ENCODE peak calls at places on chromosomes 13 and 19, in ten cellular contexts. One of them, this sample, is unnamed.

GRCh38 chr19:1017115-1017905 is 3.6 kb downstream of the TMEM259 start:
- DNase-seq in esophagus muscularis mucosa: no peak
- DNase-seq in kidney epithelial cell: no peak
- DNase-seq in PC-9: peak
- DNase-seq in adrenal gland: no peak
- DNase-seq in psoas muscle: no peak
- DNase-seq in testis: no peak
- DNase-seq in endothelial cell: no peak
- DNase-seq in choroid plexus epithelial cell: no peak
- DNase-seq in astrocyte of the cerebellum: no peak
- DNase-seq in this sample: peak

GRCh38 chr13:26011996-26012688 is 39.7 kb downstream of the SHISA2 start:
- DNase-seq in endothelial cell: no peak
- DNase-seq in PC-9: no peak
- DNase-seq in esophagus muscularis mucosa: no peak
- DNase-seq in psoas muscle: no peak
- DNase-seq in kidney epithelial cell: no peak
- DNase-seq in adrenal gland: no peak
- DNase-seq in astrocyte of the cerebellum: no peak
- DNase-seq in choroid plexus epithelial cell: peak
- DNase-seq in testis: peak
- DNase-seq in this sample: no peak

GRCh38 chr19:38062959-38063786 is 156.2 kb downstream of the SIPA1L3 start:
- DNase-seq in choroid plexus epithelial cell: no peak
- DNase-seq in adrenal gland: no peak
- DNase-seq in esophagus muscularis mucosa: no peak
- DNase-seq in psoas muscle: no peak
- DNase-seq in kidney epithelial cell: no peak
- DNase-seq in testis: no peak
- DNase-seq in PC-9: no peak
- DNase-seq in astrocyte of the cerebellum: no peak
- DNase-seq in endothelial cell: no peak
- DNase-seq in this sample: no peak

GRCh38 chr13:32581177-32581786 is 5.0 kb upstream of the PDS5B start:
- DNase-seq in kidney epithelial cell: no peak
- DNase-seq in psoas muscle: no peak
- DNase-seq in adrenal gland: no peak
- DNase-seq in testis: no peak
- DNase-seq in PC-9: no peak
- DNase-seq in esophagus muscularis mucosa: no peak
- DNase-seq in choroid plexus epithelial cell: peak
- DNase-seq in astrocyte of the cerebellum: no peak
- DNase-seq in endothelial cell: no peak
- DNase-seq in this sample: no peak

GRCh38 chr19:48445256-48445605 is 552 bp upstream of the GRWD1 start:
- DNase-seq in adrenal gland: peak
- DNase-seq in PC-9: peak
- DNase-seq in astrocyte of the cerebellum: peak
- DNase-seq in kidney epithelial cell: peak
- DNase-seq in esophagus muscularis mucosa: no peak
- DNase-seq in psoas muscle: no peak
- DNase-seq in endothelial cell: peak
- DNase-seq in testis: peak
- DNase-seq in choroid plexus epithelial cell: peak
- DNase-seq in this sample: peak

GRCh38 chr19:41311613-41312012 is 1.6 kb downstream of the CCDC97 start:
- DNase-seq in kidney epithelial cell: no peak
- DNase-seq in endothelial cell: no peak
- DNase-seq in astrocyte of the cerebellum: no peak
- DNase-seq in choroid plexus epithelial cell: peak
- DNase-seq in testis: no peak
- DNase-seq in psoas muscle: no peak
- DNase-seq in esophagus muscularis mucosa: no peak
- DNase-seq in PC-9: no peak
- DNase-seq in adrenal gland: no peak
- DNase-seq in this sample: no peak

GRCh38 chr13:41457589-41458186 is 338 bp downstream of the RGCC start:
- DNase-seq in choroid plexus epithelial cell: no peak
- DNase-seq in kidney epithelial cell: no peak
- DNase-seq in psoas muscle: peak
- DNase-seq in esophagus muscularis mucosa: no peak
- DNase-seq in testis: no peak
- DNase-seq in PC-9: no peak
- DNase-seq in astrocyte of the cerebellum: no peak
- DNase-seq in adrenal gland: no peak
- DNase-seq in endothelial cell: no peak
- DNase-seq in this sample: peak

GRCh38 chr19:16202320-16203255 is 4.9 kb downstream of the AP1M1 start:
- DNase-seq in psoas muscle: no peak
- DNase-seq in adrenal gland: no peak
- DNase-seq in endothelial cell: no peak
- DNase-seq in kidney epithelial cell: no peak
- DNase-seq in astrocyte of the cerebellum: no peak
- DNase-seq in choroid plexus epithelial cell: peak
- DNase-seq in esophagus muscularis mucosa: no peak
- DNase-seq in PC-9: no peak
- DNase-seq in testis: no peak
- DNase-seq in this sample: no peak

GRCh38 chr13:105972811-105973590 is 562.5 kb downstream of the EFNB2 start:
- DNase-seq in kidney epithelial cell: no peak
- DNase-seq in endothelial cell: no peak
- DNase-seq in astrocyte of the cerebellum: no peak
- DNase-seq in testis: no peak
- DNase-seq in PC-9: no peak
- DNase-seq in psoas muscle: no peak
- DNase-seq in adrenal gland: no peak
- DNase-seq in esophagus muscularis mucosa: peak
- DNase-seq in choroid plexus epithelial cell: no peak
- DNase-seq in this sample: no peak

GRCh38 chr13:105974380-105974779 is 561.1 kb downstream of the EFNB2 start:
- DNase-seq in kidney epithelial cell: no peak
- DNase-seq in endothelial cell: no peak
- DNase-seq in choroid plexus epithelial cell: no peak
- DNase-seq in testis: no peak
- DNase-seq in esophagus muscularis mucosa: no peak
- DNase-seq in PC-9: no peak
- DNase-seq in psoas muscle: no peak
- DNase-seq in astrocyte of the cerebellum: no peak
- DNase-seq in adrenal gland: no peak
- DNase-seq in this sample: no peak

GRCh38 chr13:105971312-105971711 is 564.1 kb downstream of the EFNB2 start:
- DNase-seq in kidney epithelial cell: no peak
- DNase-seq in astrocyte of the cerebellum: no peak
- DNase-seq in esophagus muscularis mucosa: no peak
- DNase-seq in endothelial cell: no peak
- DNase-seq in psoas muscle: no peak
- DNase-seq in PC-9: no peak
- DNase-seq in testis: no peak
- DNase-seq in choroid plexus epithelial cell: no peak
- DNase-seq in adrenal gland: no peak
- DNase-seq in this sample: no peak

GRCh38 chr13:105971720-105972119 is 563.7 kb downstream of the EFNB2 start:
- DNase-seq in endothelial cell: no peak
- DNase-seq in astrocyte of the cerebellum: no peak
- DNase-seq in choroid plexus epithelial cell: no peak
- DNase-seq in esophagus muscularis mucosa: no peak
- DNase-seq in psoas muscle: no peak
- DNase-seq in testis: no peak
- DNase-seq in adrenal gland: no peak
- DNase-seq in kidney epithelial cell: no peak
- DNase-seq in PC-9: no peak
- DNase-seq in this sample: no peak

GRCh38 chr13:105972306-105972721 is 563.1 kb downstream of the EFNB2 start:
- DNase-seq in psoas muscle: no peak
- DNase-seq in astrocyte of the cerebellum: no peak
- DNase-seq in esophagus muscularis mucosa: peak
- DNase-seq in kidney epithelial cell: no peak
- DNase-seq in PC-9: no peak
- DNase-seq in testis: no peak
- DNase-seq in choroid plexus epithelial cell: no peak
- DNase-seq in adrenal gland: no peak
- DNase-seq in endothelial cell: no peak
- DNase-seq in this sample: no peak
- TF ChIP-seq CTCF in psoas muscle: no peak
- TF ChIP-seq CTCF in astrocyte of the cerebellum: no peak
- TF ChIP-seq CTCF in esophagus muscularis mucosa: no peak
- TF ChIP-seq CTCF in kidney epithelial cell: no peak
- TF ChIP-seq CTCF in PC-9: no peak
- TF ChIP-seq CTCF in testis: no peak
- TF ChIP-seq CTCF in choroid plexus epithelial cell: no peak
- TF ChIP-seq CTCF in adrenal gland: no peak
- TF ChIP-seq CTCF in endothelial cell: no peak
- TF ChIP-seq CTCF in this sample: no peak

DNA sequence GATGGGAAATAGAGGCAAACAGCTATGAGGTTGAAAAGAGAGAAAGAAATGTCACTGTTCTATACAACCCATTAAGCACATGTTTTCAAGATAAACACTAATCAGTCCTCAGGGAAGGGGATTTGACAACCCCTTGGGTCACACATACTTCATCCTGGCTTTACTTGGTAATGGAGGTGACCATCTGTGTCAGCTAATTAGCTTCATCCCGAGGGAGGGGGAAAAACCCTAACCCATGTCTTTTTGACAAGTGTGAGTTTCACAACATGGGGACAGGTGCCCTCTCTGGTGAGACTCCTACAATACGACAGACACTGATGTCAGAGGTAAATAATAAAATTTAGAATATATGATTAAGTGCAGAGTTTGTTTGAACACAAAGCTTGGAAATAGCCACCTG is 43.1 kb downstream of the ZNF611 start:
- DNase-seq in endothelial cell: no peak
- DNase-seq in choroid plexus epithelial cell: no peak
- DNase-seq in PC-9: no peak
- DNase-seq in astrocyte of the cerebellum: no peak
- DNase-seq in psoas muscle: no peak
- DNase-seq in kidney epithelial cell: no peak
- DNase-seq in esophagus muscularis mucosa: no peak
- DNase-seq in testis: no peak
- DNase-seq in adrenal gland: no peak
- DNase-seq in this sample: no peak
- TF ChIP-seq CTCF in endothelial cell: no peak
- TF ChIP-seq CTCF in choroid plexus epithelial cell: no peak
- TF ChIP-seq CTCF in PC-9: no peak
- TF ChIP-seq CTCF in astrocyte of the cerebellum: no peak
- TF ChIP-seq CTCF in psoas muscle: no peak
- TF ChIP-seq CTCF in kidney epithelial cell: no peak
- TF ChIP-seq CTCF in esophagus muscularis mucosa: no peak
- TF ChIP-seq CTCF in testis: no peak
- TF ChIP-seq CTCF in adrenal gland: no peak
- TF ChIP-seq CTCF in this sample: no peak

GRCh38 chr13:34017231-34017630 is 199.3 kb downstream of the RFC3 start:
- DNase-seq in choroid plexus epithelial cell: no peak
- DNase-seq in astrocyte of the cerebellum: no peak
- DNase-seq in esophagus muscularis mucosa: no peak
- DNase-seq in testis: no peak
- DNase-seq in adrenal gland: no peak
- DNase-seq in endothelial cell: no peak
- DNase-seq in kidney epithelial cell: no peak
- DNase-seq in PC-9: no peak
- DNase-seq in psoas muscle: no peak
- DNase-seq in this sample: no peak

GRCh38 chr13:34021619-34022018 is 203.7 kb downstream of the RFC3 start:
- DNase-seq in psoas muscle: no peak
- DNase-seq in adrenal gland: no peak
- DNase-seq in choroid plexus epithelial cell: no peak
- DNase-seq in testis: no peak
- DNase-seq in kidney epithelial cell: no peak
- DNase-seq in endothelial cell: no peak
- DNase-seq in PC-9: no peak
- DNase-seq in astrocyte of the cerebellum: no peak
- DNase-seq in esophagus muscularis mucosa: no peak
- DNase-seq in this sample: no peak

GRCh38 chr13:34019870-34020269 is 201.9 kb downstream of the RFC3 start:
- DNase-seq in adrenal gland: no peak
- DNase-seq in choroid plexus epithelial cell: no peak
- DNase-seq in esophagus muscularis mucosa: no peak
- DNase-seq in psoas muscle: no peak
- DNase-seq in testis: no peak
- DNase-seq in kidney epithelial cell: peak
- DNase-seq in endothelial cell: no peak
- DNase-seq in astrocyte of the cerebellum: no peak
- DNase-seq in PC-9: no peak
- DNase-seq in this sample: no peak

GRCh38 chr13:34025746-34026145 is 207.8 kb downstream of the RFC3 start:
- DNase-seq in astrocyte of the cerebellum: peak
- DNase-seq in choroid plexus epithelial cell: peak
- DNase-seq in esophagus muscularis mucosa: no peak
- DNase-seq in psoas muscle: no peak
- DNase-seq in adrenal gland: no peak
- DNase-seq in kidney epithelial cell: no peak
- DNase-seq in PC-9: no peak
- DNase-seq in testis: no peak
- DNase-seq in endothelial cell: no peak
- DNase-seq in this sample: no peak

DNA sequence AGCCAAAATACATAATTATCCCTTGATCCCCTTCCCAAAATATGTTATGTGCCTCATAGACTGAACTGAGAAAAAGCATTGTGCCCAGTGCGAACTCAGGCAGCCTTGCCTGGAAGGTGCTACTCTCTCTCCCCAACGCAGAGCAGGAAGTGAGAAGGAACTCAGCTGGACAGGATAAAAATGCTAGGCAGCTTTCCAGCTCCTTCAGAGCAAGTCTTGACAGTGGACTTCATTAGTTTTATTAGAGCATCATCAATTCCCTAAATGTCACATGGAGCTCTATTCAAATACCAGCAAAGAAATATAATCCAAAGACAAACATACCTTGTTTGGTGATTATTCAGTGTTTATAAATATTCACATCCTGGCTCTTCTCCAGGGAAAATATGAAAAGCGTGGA is 202.4 kb downstream of the RFC3 start:
- DNase-seq in psoas muscle: no peak
- DNase-seq in adrenal gland: no peak
- DNase-seq in esophagus muscularis mucosa: no peak
- DNase-seq in kidney epithelial cell: no peak
- DNase-seq in testis: no peak
- DNase-seq in choroid plexus epithelial cell: no peak
- DNase-seq in PC-9: no peak
- DNase-seq in endothelial cell: no peak
- DNase-seq in astrocyte of the cerebellum: no peak
- DNase-seq in this sample: no peak
- TF ChIP-seq CTCF in psoas muscle: no peak
- TF ChIP-seq CTCF in adrenal gland: no peak
- TF ChIP-seq CTCF in esophagus muscularis mucosa: no peak
- TF ChIP-seq CTCF in kidney epithelial cell: no peak
- TF ChIP-seq CTCF in testis: no peak
- TF ChIP-seq CTCF in choroid plexus epithelial cell: no peak
- TF ChIP-seq CTCF in PC-9: no peak
- TF ChIP-seq CTCF in endothelial cell: no peak
- TF ChIP-seq CTCF in astrocyte of the cerebellum: no peak
- TF ChIP-seq CTCF in this sample: no peak

DNA sequence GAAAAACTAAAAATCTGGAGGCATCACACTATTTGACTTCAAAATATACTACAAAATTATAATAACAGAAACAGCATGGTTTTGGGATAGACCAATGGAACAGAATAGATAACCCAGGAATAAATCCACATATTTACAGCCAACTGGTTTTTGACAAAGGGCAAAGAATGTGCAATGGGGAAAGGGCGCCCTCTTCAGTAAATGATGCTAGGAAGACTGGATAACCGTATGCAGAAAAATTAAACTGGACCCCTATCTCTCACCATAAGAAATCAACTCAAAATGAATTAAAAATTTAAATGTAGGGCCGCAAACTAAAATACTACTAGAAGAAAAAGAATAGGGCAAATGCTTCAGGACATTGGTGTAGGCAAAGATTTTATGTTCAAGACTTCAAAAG is 440.5 kb upstream of the SGCG start:
- DNase-seq in astrocyte of the cerebellum: no peak
- DNase-seq in endothelial cell: peak
- DNase-seq in choroid plexus epithelial cell: no peak
- DNase-seq in testis: no peak
- DNase-seq in esophagus muscularis mucosa: no peak
- DNase-seq in PC-9: no peak
- DNase-seq in kidney epithelial cell: no peak
- DNase-seq in adrenal gland: no peak
- DNase-seq in psoas muscle: no peak
- DNase-seq in this sample: no peak
- TF ChIP-seq CTCF in astrocyte of the cerebellum: no peak
- TF ChIP-seq CTCF in endothelial cell: peak
- TF ChIP-seq CTCF in choroid plexus epithelial cell: no peak
- TF ChIP-seq CTCF in testis: no peak
- TF ChIP-seq CTCF in esophagus muscularis mucosa: no peak
- TF ChIP-seq CTCF in PC-9: peak
- TF ChIP-seq CTCF in kidney epithelial cell: peak
- TF ChIP-seq CTCF in adrenal gland: no peak
- TF ChIP-seq CTCF in psoas muscle: no peak
- TF ChIP-seq CTCF in this sample: no peak